ENCODE peak calls at places on chromosomes 7 and 10, in four cellular contexts. Z is retinal pigment epithelial cell, S is ovary, O is fibroblast of mammary gland. U is an unnamed sample.

GRCh38 chr7:2521341-2521745 is 1.8 kb downstream of the LFNG start:
- DNase-seq in Z (no peak), S (no peak), O (no peak), U (no peak)

GRCh38 chr10:99630991-99631390 is 10.8 kb upstream of the SLC25A28 start:
- DNase-seq in Z (no peak), O (no peak), S (no peak), U (peak; percentile 76)

GRCh38 chr10:60807499-60807898 is 29.2 kb downstream of the CDK1 start:
- DNase-seq in Z (no peak), S (no peak), O (no peak), U (no peak)

GRCh38 chr7:121605297-121605640 is 209.2 kb upstream of the FAM3C start:
- DNase-seq in O (peak; percentile 11), Z (peak; percentile 17), S (no peak), U (peak; percentile 33)

GRCh38 chr7:113698556-113699220 is 220.1 kb downstream of the PPP1R3A start:
- DNase-seq in Z (no peak), O (peak; percentile 36), S (no peak), U (peak; percentile 55)

GRCh38 chr10:2949948-2950354 is 117.4 kb upstream of the PFKP start:
- DNase-seq in O (peak; percentile 77), Z (peak; percentile 19), S (no peak), U (no peak)

GRCh38 chr10:13441476-13441875 is 87.3 kb downstream of the BEND7 start:
- DNase-seq in Z (no peak), O (peak; percentile 15), S (no peak), U (no peak)

GRCh38 chr10:9010093-9010492 is 955.6 kb downstream of the GATA3 start:
- DNase-seq in O (no peak), Z (no peak), S (no peak), U (no peak)

GRCh38 chr10:111756541-111757061 is 427.0 kb downstream of the GPAM start:
- DNase-seq in Z (peak; percentile 24), O (peak; percentile 69), S (no peak), U (no peak)

GRCh38 chr7:105198223-105198622 is 184.2 kb downstream of the KMT2E start:
- DNase-seq in Z (peak; percentile 39), O (peak; percentile 88), S (no peak), U (peak; percentile 73)

DNA sequence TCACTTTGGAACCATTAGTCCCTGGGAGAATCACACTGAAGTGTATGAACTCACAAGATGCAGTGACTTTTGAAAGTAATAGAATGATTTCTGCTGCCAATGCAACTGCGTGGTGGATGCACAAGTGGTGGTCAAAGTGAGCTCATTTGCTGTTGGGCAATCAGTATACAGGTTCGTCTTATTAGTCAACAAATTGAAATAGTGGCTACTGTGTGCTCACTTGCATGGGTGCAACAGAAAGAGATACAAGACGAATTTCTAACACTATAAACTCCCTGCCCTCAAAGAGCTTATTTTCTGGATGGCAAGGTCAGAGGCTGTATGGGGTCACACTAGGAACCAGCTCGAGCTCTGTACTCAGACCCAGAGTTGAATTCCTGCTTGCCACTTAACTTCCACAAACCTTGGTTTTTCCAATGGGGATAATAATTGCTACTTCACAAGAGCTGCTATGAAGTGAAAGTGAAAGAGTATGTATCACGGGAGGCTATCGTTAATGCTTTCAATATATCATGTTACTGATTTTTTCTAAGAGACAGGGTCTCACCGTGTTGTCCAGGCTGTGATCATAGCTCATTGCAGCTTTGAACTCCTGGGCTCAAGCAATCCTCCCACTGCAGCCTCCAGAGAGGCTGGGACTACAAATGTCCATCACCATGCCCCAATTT is 8.3 kb upstream of the BCL7B start:
- DNase-seq in S (no peak), O (peak; percentile 64), Z (no peak), U (no peak)
- H3K4me3 ChIP-seq in S (no peak overlapping the region), O (peak overlapping the region; percentile 12), Z (no peak overlapping the region), U (no peak overlapping the region)

DNA sequence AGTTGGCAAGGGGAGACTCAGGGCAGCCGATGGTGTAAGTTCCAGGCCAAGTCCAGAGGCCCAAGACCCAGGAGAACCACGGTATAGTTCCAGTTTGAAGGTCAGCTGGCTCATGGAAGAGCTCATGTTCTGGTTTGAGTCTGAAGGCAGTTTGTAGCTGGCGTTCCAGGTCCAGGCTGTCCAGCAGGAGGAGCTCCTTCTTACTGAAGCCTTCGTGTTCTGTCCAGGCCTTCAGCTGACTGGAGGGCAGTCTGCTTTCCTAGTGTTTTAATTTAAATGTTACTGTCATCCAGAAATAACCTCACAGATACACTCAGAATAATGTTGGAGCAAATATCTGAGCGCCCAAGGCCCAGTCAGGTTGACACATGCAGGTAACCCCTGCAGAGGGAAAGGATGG is 4.2 kb downstream of the SUN1 start:
- DNase-seq in S (no peak), O (peak; percentile 71), Z (no peak), U (peak; percentile 62)
- TF ChIP-seq CTCF in S (no peak), O (peak; percentile 67), Z (peak; percentile 63), U (peak; percentile 77)

GRCh38 chr10:101840102-101840684 is 3.4 kb downstream of the KCNIP2 start:
- DNase-seq in O (peak; percentile 29), Z (no peak), S (no peak), U (peak; percentile 33)
- H3K4me3 ChIP-seq in O (peak overlapping the region; percentile 35), Z (peak overlapping the region; percentile 40), S (no peak overlapping the region), U (peak overlapping the region; percentile 32)

GRCh38 chr10:115968236-115968635 is 304.8 kb downstream of the GFRA1 start:
- DNase-seq in O (no peak), S (no peak), Z (no peak), U (no peak)

GRCh38 chr10:115964827-115965226 is 308.2 kb downstream of the GFRA1 start:
- DNase-seq in Z (no peak), O (no peak), S (no peak), U (no peak)

GRCh38 chr10:115969591-115969990 is 303.4 kb downstream of the GFRA1 start:
- DNase-seq in O (no peak), S (no peak), Z (no peak), U (no peak)

GRCh38 chr10:115958043-115958442 is 315.0 kb downstream of the GFRA1 start:
- DNase-seq in O (no peak), Z (no peak), S (no peak), U (no peak)

GRCh38 chr10:115963848-115964247 is 309.2 kb downstream of the GFRA1 start:
- DNase-seq in S (no peak), O (no peak), Z (no peak), U (no peak)
- TF ChIP-seq CTCF in S (no peak), O (peak; percentile 12), Z (peak; percentile 50), U (no peak)

DNA sequence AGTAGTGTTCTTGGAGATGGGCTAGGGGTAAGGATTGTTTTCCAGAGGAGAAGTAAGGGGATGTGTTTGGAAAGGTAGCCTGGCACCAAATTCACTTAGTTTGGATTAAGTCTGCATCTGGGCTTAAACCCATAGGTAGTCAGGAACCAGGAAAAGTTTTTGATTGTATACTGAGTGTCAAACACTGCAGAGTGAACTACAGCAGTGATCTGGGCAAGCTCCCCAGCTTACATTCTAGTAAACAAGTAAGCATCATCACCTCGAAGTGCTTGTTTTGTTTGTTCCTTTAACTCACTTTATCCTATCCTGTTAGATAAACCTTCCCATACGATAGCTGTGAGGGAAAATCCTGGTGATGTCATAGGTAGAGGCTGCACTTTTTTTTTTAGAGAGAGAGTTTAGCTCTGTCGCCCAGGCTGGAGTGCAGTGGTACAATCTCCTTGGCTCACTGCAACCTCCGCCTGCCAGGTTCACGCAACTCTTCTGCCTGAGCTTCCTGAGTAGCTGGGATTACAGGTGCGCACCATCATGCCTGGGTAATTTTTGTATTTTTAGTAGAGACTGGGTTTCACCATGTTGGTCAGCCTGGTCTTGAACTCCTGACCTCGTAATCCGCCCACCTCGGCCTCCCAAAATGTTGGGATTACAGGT is 2.4 kb downstream of the RPS24 start:
- DNase-seq in O (no peak), S (no peak), Z (no peak), U (no peak)
- H3K4me3 ChIP-seq in O (peak overlapping the region; percentile 72), S (no peak overlapping the region), Z (peak overlapping the region; percentile 100), U (no peak overlapping the region)

DNA sequence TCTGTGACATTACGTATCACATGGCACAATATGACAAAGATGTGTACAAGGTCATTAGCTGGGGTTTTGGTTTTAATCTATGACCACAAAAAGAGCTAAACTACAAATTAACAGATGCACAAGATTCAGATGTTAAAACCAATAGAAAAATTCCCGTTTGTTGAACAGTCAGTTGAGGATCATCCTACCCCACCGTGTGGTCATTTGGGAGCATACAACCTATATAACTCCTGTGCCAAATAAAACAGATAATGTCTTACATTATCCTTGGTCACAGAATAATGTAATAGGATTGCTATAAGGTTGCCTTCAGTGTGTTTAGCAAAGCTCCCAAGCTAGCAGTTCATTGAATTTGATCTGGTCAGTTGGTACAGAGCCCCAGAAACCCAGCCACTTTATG is 28.2 kb downstream of the ASNS start:
- DNase-seq in Z (no peak), S (no peak), O (peak; percentile 24), U (peak; percentile 14)
- TF ChIP-seq CTCF in Z (peak; percentile 11), S (no peak), O (peak; percentile 26), U (peak; percentile 16)